ENCODE peak calls at places on chromosomes 4 and X, in nine cellular contexts. D, S, T, Y, G, M, C, I and V are unnamed samples. For H3K27me3, the result is how much of the 10 kb centered on the place peaks cover.

GRCh38 chrX:1425381-1425780 is 27.3 kb downstream of the ASMTL start:
- DNase-seq in D (no peak), S (no peak), T (no peak), Y (peak), G (no peak), M (no peak), C (no peak), I (no peak), V (no peak)

GRCh38 chrX:57289089-57289488 is 2.6 kb downstream of the FAAH2 start:
- DNase-seq in D (no peak), S (no peak), T (no peak), Y (no peak), G (no peak), M (no peak), C (no peak), I (no peak), V (no peak)

GRCh38 chr4:76614589-76614988 is 179.6 kb downstream of the SHROOM3 start:
- DNase-seq in D (no peak), S (no peak), T (no peak), Y (no peak), G (no peak), M (no peak), C (no peak), I (no peak), V (no peak)

GRCh38 chr4:114208747-114209146 is 229.3 kb upstream of the ARSJ start:
- DNase-seq in D (no peak), S (no peak), T (no peak), Y (no peak), G (no peak), M (no peak), C (no peak), I (no peak), V (no peak)

GRCh38 chr4:159455675-159456235 is 352.9 kb downstream of the RAPGEF2 start:
- DNase-seq in D (no peak), S (no peak), T (peak), Y (no peak), G (no peak), M (peak), C (peak), I (no peak), V (no peak)

GRCh38 chr4:153142700-153143438 is 61.4 kb upstream of the TRIM2 start:
- DNase-seq in D (peak), S (no peak), T (peak), Y (peak), G (peak), M (peak), C (peak), I (peak), V (no peak)

GRCh38 chrX:125132274-125132673 is 187.4 kb upstream of the TEX13C start:
- DNase-seq in D (no peak), S (no peak), T (no peak), Y (no peak), G (no peak), M (peak), C (peak), I (no peak), V (no peak)

GRCh38 chr4:74418063-74418670 is 26.8 kb upstream of the AREG start:
- DNase-seq in D (no peak), S (no peak), T (no peak), Y (no peak), G (no peak), M (no peak), C (no peak), I (no peak), V (no peak)

GRCh38 chr4:137700072-137700471 is 167.8 kb upstream of the PCDH18 start:
- DNase-seq in D (no peak), S (no peak), T (no peak), Y (no peak), G (no peak), M (no peak), C (no peak), I (no peak), V (no peak)

GRCh38 chr4:89136525-89136924 is 25.2 kb downstream of the TIGD2 start:
- DNase-seq in D (no peak), S (no peak), T (no peak), Y (no peak), G (no peak), M (no peak), C (no peak), I (no peak), V (no peak)

GRCh38 chr4:25190407-25190806 is 30.2 kb upstream of the SEPSECS start:
- DNase-seq in D (no peak), S (no peak), T (no peak), Y (no peak), G (no peak), M (peak), C (no peak), I (peak), V (no peak)

GRCh38 chrX:97039363-97040029 is 155.8 kb downstream of the RPA4 start:
- DNase-seq in D (peak), S (peak), T (peak), Y (peak), G (peak), M (no peak), C (no peak), I (peak), V (no peak)

GRCh38 chrX:136574548-136574947 is 42.5 kb downstream of the VGLL1 start:
- DNase-seq in D (no peak), S (no peak), T (no peak), Y (no peak), G (no peak), M (no peak), C (peak), I (no peak), V (no peak)

GRCh38 chr4:156547439-156547838 is 424.2 kb downstream of the PDGFC start:
- DNase-seq in D (no peak), S (no peak), T (no peak), Y (no peak), G (no peak), M (no peak), C (no peak), I (no peak), V (no peak)

GRCh38 chr4:151527699-151528098 is 118.7 kb downstream of the FHIP1A start:
- DNase-seq in D (no peak), S (no peak), T (no peak), Y (no peak), G (no peak), M (no peak), C (no peak), I (no peak), V (no peak)

GRCh38 chr4:151529187-151529586 is 120.2 kb downstream of the FHIP1A start:
- DNase-seq in D (no peak), S (no peak), T (no peak), Y (no peak), G (no peak), M (no peak), C (no peak), I (no peak), V (no peak)

GRCh38 chr4:151532001-151532708 is 123.2 kb downstream of the FHIP1A start:
- DNase-seq in D (no peak), S (no peak), T (no peak), Y (no peak), G (no peak), M (no peak), C (no peak), I (no peak), V (no peak)

GRCh38 chr4:151530230-151530629 is 121.3 kb downstream of the FHIP1A start:
- DNase-seq in D (no peak), S (no peak), T (no peak), Y (no peak), G (no peak), M (no peak), C (no peak), I (no peak), V (no peak)

DNA sequence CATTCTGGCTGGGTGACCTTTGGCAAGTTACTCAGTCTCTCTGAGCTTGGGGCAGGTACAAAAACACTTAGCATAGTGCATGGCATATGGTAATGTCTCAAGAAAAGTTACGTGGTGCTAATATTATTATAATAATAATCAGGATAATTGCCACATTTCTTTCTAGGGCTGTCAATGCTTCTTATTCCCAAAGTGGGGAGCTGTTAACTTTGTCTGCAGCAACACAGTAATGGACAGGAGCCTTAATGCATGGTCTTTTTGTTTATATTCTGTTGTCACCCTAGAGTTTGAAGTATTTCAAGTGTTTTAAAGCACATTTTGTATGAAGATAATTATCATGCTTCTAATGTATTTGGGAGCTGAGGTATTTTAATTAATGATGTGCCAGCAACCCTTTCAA is 121.8 kb downstream of the FHIP1A start:
- DNase-seq in D (no peak), S (no peak), T (no peak), Y (no peak), G (no peak), M (peak), C (no peak), I (no peak), V (no peak)
- TF ChIP-seq EP300 in D (no peak), S (no peak), T (no peak), Y (no peak), G (no peak), M (no peak), C (no peak), I (no peak), V (no peak)

GRCh38 chrX:153549231-153549630 is 31.8 kb downstream of the ATP2B3 start:
- DNase-seq in D (no peak), S (no peak), T (no peak), Y (no peak), G (no peak), M (no peak), C (no peak), I (no peak), V (no peak)

GRCh38 chrX:153546386-153546785 is 28.9 kb downstream of the ATP2B3 start:
- DNase-seq in D (no peak), S (no peak), T (no peak), Y (no peak), G (no peak), M (no peak), C (no peak), I (no peak), V (peak)

GRCh38 chrX:153549807-153550206 is 32.4 kb downstream of the ATP2B3 start:
- DNase-seq in D (no peak), S (no peak), T (no peak), Y (no peak), G (no peak), M (no peak), C (no peak), I (no peak), V (no peak)

GRCh38 chrX:153554519-153555167 is 37.2 kb downstream of the ATP2B3 start:
- DNase-seq in D (peak), S (no peak), T (peak), Y (peak), G (peak), M (peak), C (peak), I (peak), V (peak)

GRCh38 chrX:153551135-153551534 is 33.7 kb downstream of the ATP2B3 start:
- DNase-seq in D (no peak), S (no peak), T (no peak), Y (no peak), G (no peak), M (no peak), C (no peak), I (no peak), V (no peak)
- H3K27me3 ChIP-seq in D (under half), S (under half), T (under half), Y (under half), G (under half), M (under half), C (under half), I (under half), V (under half)

GRCh38 chr4:3530663-3531254 is 1.5 kb downstream of the LRPAP1 start:
- DNase-seq in D (no peak), S (no peak), T (no peak), Y (peak), G (no peak), M (no peak), C (no peak), I (no peak), V (peak)

GRCh38 chr4:3527914-3528876 is 4.0 kb downstream of the LRPAP1 start:
- DNase-seq in D (no peak), S (no peak), T (no peak), Y (peak), G (no peak), M (no peak), C (no peak), I (no peak), V (peak)

GRCh38 chr4:3531306-3531886 is 826 bp downstream of the LRPAP1 start:
- DNase-seq in D (no peak), S (no peak), T (no peak), Y (no peak), G (no peak), M (no peak), C (no peak), I (no peak), V (peak)

GRCh38 chr4:3529363-3529762 is 2.9 kb downstream of the LRPAP1 start:
- DNase-seq in D (no peak), S (no peak), T (peak), Y (peak), G (no peak), M (no peak), C (no peak), I (no peak), V (peak)

GRCh38 chr4:3530051-3530450 is 2.2 kb downstream of the LRPAP1 start:
- DNase-seq in D (no peak), S (no peak), T (no peak), Y (peak), G (no peak), M (no peak), C (no peak), I (no peak), V (no peak)
- TF ChIP-seq EP300 in D (no peak), S (no peak), T (no peak), Y (no peak), G (no peak), M (no peak), C (no peak), I (no peak), V (no peak)

GRCh38 chr4:82791179-82791578 is 7.4 kb downstream of the SCD5 start:
- DNase-seq in D (no peak), S (no peak), T (no peak), Y (no peak), G (no peak), M (no peak), C (no peak), I (no peak), V (no peak)
- H3K27me3 ChIP-seq in D (under half), S (under half), T (under half), Y (under half), G (under half), M (under half), C (under half), I (under half), V (under half)

GRCh38 chr4:100826067-100826466 is 308.2 kb upstream of the EMCN start:
- DNase-seq in D (no peak), S (peak), T (no peak), Y (no peak), G (no peak), M (no peak), C (no peak), I (no peak), V (no peak)

GRCh38 chr4:100826808-100827548 is 309.2 kb upstream of the EMCN start:
- DNase-seq in D (no peak), S (no peak), T (no peak), Y (no peak), G (no peak), M (no peak), C (no peak), I (no peak), V (no peak)

GRCh38 chr4:100820249-100820648 is 302.4 kb upstream of the EMCN start:
- DNase-seq in D (no peak), S (no peak), T (no peak), Y (no peak), G (no peak), M (no peak), C (no peak), I (no peak), V (no peak)

GRCh38 chr4:100823993-100824323 is 306.1 kb upstream of the EMCN start:
- DNase-seq in D (no peak), S (no peak), T (no peak), Y (no peak), G (no peak), M (no peak), C (no peak), I (no peak), V (no peak)

GRCh38 chr4:100823066-100823992 is 305.5 kb upstream of the EMCN start:
- DNase-seq in D (no peak), S (peak), T (no peak), Y (no peak), G (no peak), M (no peak), C (peak), I (no peak), V (peak)
- TF ChIP-seq EP300 in D (no peak), S (no peak), T (no peak), Y (no peak), G (no peak), M (no peak), C (peak), I (no peak), V (no peak)

GRCh38 chr4:144656857-144657256 is 10.9 kb downstream of the HHIP start:
- DNase-seq in D (no peak), S (no peak), T (no peak), Y (no peak), G (peak), M (no peak), C (no peak), I (no peak), V (no peak)

GRCh38 chr4:144655491-144655890 is 9.5 kb downstream of the HHIP start:
- DNase-seq in D (no peak), S (no peak), T (no peak), Y (no peak), G (no peak), M (no peak), C (no peak), I (no peak), V (no peak)

GRCh38 chr4:144658015-144658567 is 12.1 kb downstream of the HHIP start:
- DNase-seq in D (no peak), S (no peak), T (no peak), Y (no peak), G (no peak), M (no peak), C (no peak), I (no peak), V (no peak)

GRCh38 chr4:144650311-144650820 is 4.4 kb downstream of the HHIP start:
- DNase-seq in D (no peak), S (no peak), T (no peak), Y (no peak), G (no peak), M (no peak), C (no peak), I (no peak), V (no peak)

GRCh38 chr4:144654161-144654560 is 8.2 kb downstream of the HHIP start:
- DNase-seq in D (no peak), S (no peak), T (no peak), Y (no peak), G (no peak), M (no peak), C (no peak), I (no peak), V (no peak)
- H3K27me3 ChIP-seq in D (under half), S (under half), T (under half), Y (under half), G (under half), M (under half), C (under half), I (under half), V (under half)

DNA sequence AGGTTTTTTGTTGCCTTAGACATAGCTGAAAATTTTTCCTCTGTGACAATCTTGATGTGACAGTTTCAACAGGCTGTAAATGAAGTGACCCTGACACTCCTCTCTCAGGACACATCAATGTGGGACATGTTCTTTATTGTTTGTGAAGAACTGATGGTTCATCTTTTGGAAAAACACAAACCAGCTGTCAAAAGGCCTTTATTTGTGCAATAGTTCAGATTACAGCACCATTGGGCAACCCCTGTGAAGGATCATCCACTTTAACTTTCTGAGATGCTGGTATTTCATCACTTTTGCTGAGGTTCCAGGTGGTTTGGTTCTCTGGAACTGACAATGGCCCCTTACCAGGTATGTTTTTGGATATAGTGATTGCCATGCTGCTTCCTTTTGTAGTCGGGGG is 40.3 kb downstream of the OSTC start:
- DNase-seq in D (no peak), S (no peak), T (no peak), Y (no peak), G (no peak), M (no peak), C (no peak), I (no peak), V (no peak)
- TF ChIP-seq EP300 in D (no peak), S (no peak), T (no peak), Y (no peak), G (no peak), M (no peak), C (no peak), I (no peak), V (no peak)